ENCODE peak calls at places on chromosome X, in seven cellular contexts. D, B, I, L, T, V and W are unnamed samples.

GRCh38 chrX:107825698-107826285 is at the start of gene MID2:
- DNase-seq in I (peak), B (peak), L (no peak), V (no peak), D (peak), T (no peak), W (peak)

GRCh38 chrX:11447418-11447817 is 154.2 kb downstream of the AMELX start:
- DNase-seq in B (no peak), T (peak), V (no peak), L (no peak), I (no peak), D (peak), W (no peak)

GRCh38 chrX:154793084-154793483 is 12.2 kb downstream of the MPP1 start:
- DNase-seq in L (no peak), I (no peak), T (no peak), D (no peak), B (no peak), V (no peak), W (no peak)

GRCh38 chrX:115029869-115030564 is 12.6 kb upstream of the IL13RA2 start:
- DNase-seq in D (peak), B (no peak), L (no peak), V (no peak), T (no peak), I (no peak), W (no peak)

GRCh38 chrX:12372111-12372510 is 233.8 kb downstream of the FRMPD4 start:
- DNase-seq in L (no peak), I (no peak), B (no peak), D (peak), T (peak), V (no peak), W (no peak)

GRCh38 chrX:48786341-48786800 is at the start of gene GATA1:
- DNase-seq in T (no peak), V (no peak), D (no peak), B (no peak), L (no peak), I (no peak), W (no peak)

GRCh38 chrX:139766545-139766983 is 58.6 kb upstream of the MCF2 start:
- DNase-seq in T (no peak), B (no peak), V (no peak), I (peak), D (no peak), L (no peak), W (no peak)

GRCh38 chrX:110280954-110281353 is 36.9 kb downstream of the AMMECR1 start:
- DNase-seq in I (no peak), D (no peak), B (no peak), L (peak), T (peak), V (no peak), W (no peak)

GRCh38 chrX:48046846-48047245 is 24.6 kb downstream of the ZNF630 start:
- DNase-seq in T (no peak), D (no peak), L (no peak), I (no peak), B (no peak), V (no peak), W (no peak)

GRCh38 chrX:118847676-118848075 is 24.1 kb downstream of the ZCCHC12 start:
- DNase-seq in D (peak), I (peak), B (no peak), T (peak), L (peak), V (no peak), W (no peak)

GRCh38 chrX:152428089-152428488 is 23.0 kb downstream of the GABRA3 start:
- DNase-seq in T (no peak), V (no peak), I (no peak), D (no peak), L (no peak), B (no peak), W (no peak)

GRCh38 chrX:16970977-16971376 is 24.5 kb downstream of the REPS2 start:
- DNase-seq in L (no peak), V (no peak), T (peak), B (no peak), I (no peak), D (peak), W (no peak)

GRCh38 chrX:22365460-22365859 is 92.7 kb downstream of the CBLL2 start:
- DNase-seq in T (peak), V (no peak), L (peak), I (no peak), D (peak), B (no peak), W (no peak)

GRCh38 chrX:151183233-151183632 is 6.8 kb downstream of the GPR50 start:
- DNase-seq in L (no peak), B (no peak), I (no peak), T (no peak), D (no peak), V (no peak), W (no peak)

GRCh38 chrX:12446342-12447075 is 308.2 kb downstream of the FRMPD4 start:
- DNase-seq in B (no peak), I (no peak), D (peak), L (no peak), V (no peak), T (peak), W (no peak)

GRCh38 chrX:79081895-79082512 is 62.5 kb upstream of the GPR174 start:
- DNase-seq in T (peak), B (no peak), D (peak), V (no peak), L (no peak), I (peak), W (no peak)

GRCh38 chrX:31266172-31267076 is 194.6 kb upstream of the FTHL17 start:
- DNase-seq in L (no peak), T (no peak), I (no peak), B (peak), D (peak), V (peak), W (peak)